ENCODE peak calls at places on chromosomes 1 and 21, in nine cellular contexts. O is activated CD4-positive, alpha-beta memory T cell treated with anti-CD3 and anti-CD28 coated beads, Interleukin-2, amount 10 ng/mL, durations not matched to agents 7 days and 5 days; S is hypothalamus; F is stomach; Q is activated T-helper 2 cell treated with anti-CD3 and anti-CD28 coated beads, Interferon-gamma antibody, Interleukin-2, Interleukin-4, amounts not matched to agents 10 μg/mL and 5 μg/mL and 100 μg/mL, durations not matched to agents 14 hours and 24 hours and 36 hours; K is stimulated activated CD4-positive, alpha-beta T cell treated with anti-CD3 and anti-CD28 coated beads, Interleukin-4, amount 100 ng/mL, for 4 hours; G is head of caudate nucleus; L is HT1080; W is endothelial cell. V is an unnamed sample.

GRCh38 chr1:16248603-16249534 is 11.9 kb upstream of the CPLANE2 start:
- DNase-seq in W (no peak), S (peak), F (peak), Q (no peak), L (peak), O (no peak), G (peak), K (no peak), V (no peak)

GRCh38 chr1:211610779-211611556 is 32.0 kb upstream of the SLC30A1 start:
- DNase-seq in W (no peak), O (no peak), K (no peak), L (no peak), Q (no peak), S (no peak), F (no peak), G (no peak), V (no peak)

GRCh38 chr1:1442069-1442770 is 6.7 kb downstream of the VWA1 start:
- DNase-seq in W (no peak), O (no peak), K (no peak), G (no peak), S (no peak), Q (no peak), F (no peak), L (no peak), V (no peak)

GRCh38 chr1:59241909-59242308 is 55.0 kb upstream of the FGGY start:
- DNase-seq in L (no peak), G (no peak), K (no peak), W (no peak), F (no peak), S (no peak), O (no peak), Q (no peak), V (no peak)

GRCh38 chr1:229445828-229446227 is 11.9 kb upstream of the ACTA1 start:
- DNase-seq in Q (no peak), G (no peak), L (no peak), W (no peak), K (no peak), F (no peak), S (no peak), O (no peak), V (no peak)

GRCh38 chr1:178946855-178947687 is 76.2 kb upstream of the ANGPTL1 start:
- DNase-seq in L (no peak), W (no peak), K (no peak), Q (no peak), O (no peak), G (no peak), S (no peak), F (no peak), V (no peak)

GRCh38 chr1:225998560-225999226 is 450 bp downstream of the SDE2 start:
- DNase-seq in G (no peak), W (no peak), K (no peak), S (no peak), O (no peak), L (no peak), Q (no peak), F (no peak), V (no peak)

GRCh38 chr1:111878649-111879048 is 110.8 kb downstream of the KCND3 start:
- DNase-seq in W (no peak), G (no peak), S (no peak), F (no peak), Q (no peak), O (no peak), L (no peak), K (no peak), V (peak)

GRCh38 chr1:172177849-172178248 is 242.6 kb upstream of the C1orf105 start:
- DNase-seq in O (no peak), F (no peak), Q (no peak), G (no peak), K (no peak), L (no peak), S (no peak), W (no peak), V (no peak)

GRCh38 chr1:40317394-40318074 is 448 bp upstream of the COL9A2 start:
- DNase-seq in F (no peak), L (no peak), O (no peak), S (no peak), K (no peak), G (no peak), Q (no peak), W (no peak), V (no peak)

GRCh38 chr1:71572038-71572437 is 491.2 kb upstream of the ZRANB2 start:
- DNase-seq in S (no peak), W (no peak), Q (no peak), F (no peak), O (no peak), K (no peak), G (no peak), L (no peak), V (no peak)

GRCh38 chr21:15034126-15034848 is 30.5 kb downstream of the NRIP1 start:
- DNase-seq in S (no peak), F (no peak), G (no peak), O (no peak), Q (no peak), W (no peak), K (no peak), L (peak), V (no peak)

GRCh38 chr1:59714219-59714618 is 100.5 kb upstream of the HOOK1 start:
- DNase-seq in Q (no peak), O (no peak), F (no peak), K (no peak), L (no peak), S (no peak), W (no peak), G (no peak), V (no peak)

GRCh38 chr1:209413062-209413461 is 170.5 kb upstream of the CAMK1G start:
- DNase-seq in W (no peak), L (no peak), K (no peak), Q (no peak), F (no peak), O (no peak), G (no peak), S (no peak), V (no peak)

GRCh38 chr1:32291145-32291707 is 657 bp upstream of the HDAC1 start:
- DNase-seq in S (no peak), O (no peak), Q (no peak), G (no peak), K (no peak), W (no peak), F (no peak), L (peak), V (no peak)

GRCh38 chr1:19057784-19058475 is 101.5 kb upstream of the IFFO2 start:
- DNase-seq in K (no peak), O (no peak), Q (no peak), W (no peak), G (no peak), S (no peak), L (no peak), F (no peak), V (no peak)

GRCh38 chr1:160581970-160582369 is 2.7 kb upstream of the CD84 start:
- DNase-seq in O (no peak), S (no peak), K (no peak), G (no peak), W (no peak), Q (no peak), L (no peak), F (no peak), V (no peak)

GRCh38 chr1:2250721-2251281 is 22.7 kb downstream of the SKI start:
- DNase-seq in K (no peak), O (no peak), L (no peak), F (peak), S (no peak), Q (no peak), W (no peak), G (no peak), V (no peak)

GRCh38 chr1:67958472-67958871 is 92.0 kb downstream of the DIRAS3 start:
- DNase-seq in Q (no peak), W (no peak), F (no peak), G (no peak), O (no peak), L (no peak), S (no peak), K (no peak), V (no peak)

GRCh38 chr1:164803366-164803765 is 244.4 kb downstream of the PBX1 start:
- DNase-seq in Q (no peak), L (peak), O (no peak), G (no peak), S (no peak), W (no peak), F (no peak), K (no peak), V (no peak)

GRCh38 chr1:24743404-24744211 is 1.6 kb upstream of the CLIC4 start:
- DNase-seq in W (no peak), O (no peak), L (no peak), F (peak), G (no peak), Q (no peak), K (no peak), S (no peak), V (no peak)

GRCh38 chr1:234545512-234546386 is 64.2 kb downstream of the IRF2BP2 start:
- DNase-seq in Q (no peak), W (no peak), K (no peak), F (no peak), S (no peak), G (no peak), L (no peak), O (no peak), V (no peak)

GRCh38 chr1:86137458-86137857 is 19.1 kb downstream of the COL24A1 start:
- DNase-seq in G (no peak), K (no peak), F (no peak), O (no peak), W (no peak), S (no peak), Q (no peak), L (peak), V (no peak)

GRCh38 chr1:184753608-184754478 is 815 bp downstream of the EDEM3 start:
- DNase-seq in Q (peak), W (peak), O (peak), G (peak), K (peak), L (no peak), S (no peak), F (peak), V (no peak)

GRCh38 chr21:14609274-14609673 is 63.2 kb upstream of the SAMSN1 start:
- DNase-seq in Q (no peak), K (no peak), G (no peak), F (no peak), L (no peak), W (no peak), O (no peak), S (no peak), V (no peak)

GRCh38 chr1:51070011-51070410 is 32.0 kb upstream of the C1orf185 start:
- DNase-seq in Q (no peak), O (no peak), S (no peak), F (no peak), W (no peak), L (no peak), G (no peak), K (no peak), V (no peak)

GRCh38 chr1:115813735-115814134 is 27.2 kb downstream of the NHLH2 start:
- DNase-seq in S (no peak), O (no peak), F (no peak), G (no peak), Q (no peak), L (no peak), W (no peak), K (no peak), V (no peak)